ENCODE peak calls at places on chromosome 11, in five cellular contexts. One of them, this sample, is unnamed.

GRCh38 chr11:9132203-9132878 is 40.9 kb upstream of the SCUBE2 start:
- DNase-seq in left ventricle myocardium inferior: no peak
- DNase-seq in kidney: no peak
- DNase-seq in stomach: no peak
- DNase-seq in CD4-positive, alpha-beta memory T cell: no peak
- DNase-seq in this sample: no peak

GRCh38 chr11:105942951-105943350 is 79.1 kb downstream of the MSANTD4 start:
- DNase-seq in CD4-positive, alpha-beta memory T cell: no peak
- DNase-seq in left ventricle myocardium inferior: no peak
- DNase-seq in stomach: no peak
- DNase-seq in kidney: no peak
- DNase-seq in this sample: no peak

GRCh38 chr11:73760066-73760679 is 701 bp downstream of the RAB6A start:
- DNase-seq in stomach: peak; percentile 37
- DNase-seq in kidney: peak; percentile 87
- DNase-seq in left ventricle myocardium inferior: peak; percentile 50
- DNase-seq in CD4-positive, alpha-beta memory T cell: peak; percentile 6
- DNase-seq in this sample: peak; percentile 86

GRCh38 chr11:106304274-106304673 is 226.8 kb downstream of the AASDHPPT start:
- DNase-seq in kidney: no peak
- DNase-seq in CD4-positive, alpha-beta memory T cell: no peak
- DNase-seq in stomach: no peak
- DNase-seq in left ventricle myocardium inferior: no peak
- DNase-seq in this sample: no peak

GRCh38 chr11:5818245-5818865 is 9.6 kb downstream of the OR52N2 start:
- DNase-seq in stomach: no peak
- DNase-seq in kidney: no peak
- DNase-seq in left ventricle myocardium inferior: no peak
- DNase-seq in CD4-positive, alpha-beta memory T cell: no peak
- DNase-seq in this sample: no peak

GRCh38 chr11:67616431-67617242 is 9.9 kb downstream of the NDUFV1 start:
- DNase-seq in CD4-positive, alpha-beta memory T cell: no peak
- DNase-seq in kidney: no peak
- DNase-seq in stomach: no peak
- DNase-seq in left ventricle myocardium inferior: no peak
- DNase-seq in this sample: no peak

GRCh38 chr11:46513934-46514342 is 79.9 kb downstream of the AMBRA1 start:
- DNase-seq in kidney: peak; percentile 56
- DNase-seq in stomach: peak; percentile 52
- DNase-seq in left ventricle myocardium inferior: peak; percentile 47
- DNase-seq in CD4-positive, alpha-beta memory T cell: no peak
- DNase-seq in this sample: no peak

GRCh38 chr11:128900468-128900867 is 9.3 kb downstream of the KCNJ5 start:
- DNase-seq in kidney: peak; percentile 48
- DNase-seq in left ventricle myocardium inferior: no peak
- DNase-seq in stomach: peak; percentile 58
- DNase-seq in CD4-positive, alpha-beta memory T cell: no peak
- DNase-seq in this sample: no peak

GRCh38 chr11:46889689-46890475 is 28.5 kb downstream of the LRP4 start:
- DNase-seq in CD4-positive, alpha-beta memory T cell: peak; percentile 70
- DNase-seq in kidney: no peak
- DNase-seq in stomach: peak; percentile 81
- DNase-seq in left ventricle myocardium inferior: peak; percentile 19
- DNase-seq in this sample: no peak

GRCh38 chr11:33722579-33723234 is 13.5 kb downstream of the CD59 start:
- DNase-seq in stomach: no peak
- DNase-seq in left ventricle myocardium inferior: no peak
- DNase-seq in kidney: no peak
- DNase-seq in CD4-positive, alpha-beta memory T cell: no peak
- DNase-seq in this sample: peak; percentile 62

GRCh38 chr11:64356498-64357411 is 2.2 kb upstream of the RPS6KA4 start:
- DNase-seq in stomach: peak; percentile 57
- DNase-seq in left ventricle myocardium inferior: no peak
- DNase-seq in CD4-positive, alpha-beta memory T cell: no peak
- DNase-seq in kidney: peak; percentile 74
- DNase-seq in this sample: no peak

GRCh38 chr11:31535479-31535878 is 25.9 kb downstream of the ELP4 start:
- DNase-seq in stomach: no peak
- DNase-seq in CD4-positive, alpha-beta memory T cell: no peak
- DNase-seq in kidney: no peak
- DNase-seq in left ventricle myocardium inferior: no peak
- DNase-seq in this sample: no peak

GRCh38 chr11:108670381-108670930 is 5.6 kb downstream of the DDX10 start:
- DNase-seq in kidney: no peak
- DNase-seq in CD4-positive, alpha-beta memory T cell: no peak
- DNase-seq in stomach: no peak
- DNase-seq in left ventricle myocardium inferior: no peak
- DNase-seq in this sample: no peak

GRCh38 chr11:133052537-133052936 is 479.8 kb downstream of the OPCML start:
- DNase-seq in left ventricle myocardium inferior: peak; percentile 28
- DNase-seq in stomach: no peak
- DNase-seq in CD4-positive, alpha-beta memory T cell: no peak
- DNase-seq in kidney: no peak
- DNase-seq in this sample: no peak

GRCh38 chr11:65491163-65491465 is 7.7 kb upstream of the MALAT1 start:
- DNase-seq in CD4-positive, alpha-beta memory T cell: no peak
- DNase-seq in left ventricle myocardium inferior: peak; percentile 17
- DNase-seq in stomach: no peak
- DNase-seq in kidney: peak; percentile 68
- DNase-seq in this sample: no peak
- H3K4me1 ChIP-seq in CD4-positive, alpha-beta memory T cell: peaks cover 11% of the 10 kb centered on the region
- H3K4me1 ChIP-seq in left ventricle myocardium inferior: peaks cover 97% of the 10 kb centered on the region
- H3K4me1 ChIP-seq in stomach: peaks cover 100% of the 10 kb centered on the region
- H3K4me1 ChIP-seq in kidney: peaks cover 79% of the 10 kb centered on the region
- H3K4me1 ChIP-seq in this sample: peaks cover 99% of the 10 kb centered on the region

DNA sequence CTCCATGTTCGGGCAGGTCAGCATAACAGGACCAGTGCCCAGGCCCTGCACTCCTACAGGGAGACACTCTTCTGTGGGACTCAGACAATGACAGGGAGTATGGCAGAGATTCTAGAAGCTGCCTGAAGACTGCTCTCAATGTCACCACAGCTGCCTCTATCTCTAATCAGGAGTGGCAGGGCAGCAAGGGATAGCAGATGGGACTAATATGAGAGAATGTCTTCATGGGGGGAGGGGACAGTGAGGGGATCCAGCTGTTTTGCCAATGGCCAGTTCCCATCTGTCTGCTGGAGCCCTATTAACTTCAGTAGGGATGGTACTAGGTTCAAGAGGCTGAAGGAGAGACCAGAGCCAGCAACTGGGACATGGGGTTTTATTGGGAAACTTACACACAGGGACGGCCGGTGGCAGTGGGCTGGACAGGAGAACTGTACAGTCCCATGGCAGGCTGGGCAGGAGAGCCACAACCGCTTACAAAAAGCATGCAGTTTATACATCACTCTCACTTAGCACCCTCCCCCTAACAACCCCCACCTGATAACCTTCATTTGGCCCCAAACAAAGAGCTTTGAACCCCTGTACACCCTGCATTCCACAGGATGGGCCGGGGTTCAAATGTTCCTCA is 2.5 kb upstream of the CD82 start:
- DNase-seq in CD4-positive, alpha-beta memory T cell: no peak
- DNase-seq in stomach: no peak
- DNase-seq in kidney: no peak
- DNase-seq in left ventricle myocardium inferior: no peak
- DNase-seq in this sample: no peak
- H3K4me1 ChIP-seq in CD4-positive, alpha-beta memory T cell: peaks cover 37% of the 10 kb centered on the region
- H3K4me1 ChIP-seq in stomach: peaks cover 43% of the 10 kb centered on the region
- H3K4me1 ChIP-seq in kidney: peaks cover 8% of the 10 kb centered on the region
- H3K4me1 ChIP-seq in left ventricle myocardium inferior: peaks cover 45% of the 10 kb centered on the region
- H3K4me1 ChIP-seq in this sample: peaks cover 53% of the 10 kb centered on the region

DNA sequence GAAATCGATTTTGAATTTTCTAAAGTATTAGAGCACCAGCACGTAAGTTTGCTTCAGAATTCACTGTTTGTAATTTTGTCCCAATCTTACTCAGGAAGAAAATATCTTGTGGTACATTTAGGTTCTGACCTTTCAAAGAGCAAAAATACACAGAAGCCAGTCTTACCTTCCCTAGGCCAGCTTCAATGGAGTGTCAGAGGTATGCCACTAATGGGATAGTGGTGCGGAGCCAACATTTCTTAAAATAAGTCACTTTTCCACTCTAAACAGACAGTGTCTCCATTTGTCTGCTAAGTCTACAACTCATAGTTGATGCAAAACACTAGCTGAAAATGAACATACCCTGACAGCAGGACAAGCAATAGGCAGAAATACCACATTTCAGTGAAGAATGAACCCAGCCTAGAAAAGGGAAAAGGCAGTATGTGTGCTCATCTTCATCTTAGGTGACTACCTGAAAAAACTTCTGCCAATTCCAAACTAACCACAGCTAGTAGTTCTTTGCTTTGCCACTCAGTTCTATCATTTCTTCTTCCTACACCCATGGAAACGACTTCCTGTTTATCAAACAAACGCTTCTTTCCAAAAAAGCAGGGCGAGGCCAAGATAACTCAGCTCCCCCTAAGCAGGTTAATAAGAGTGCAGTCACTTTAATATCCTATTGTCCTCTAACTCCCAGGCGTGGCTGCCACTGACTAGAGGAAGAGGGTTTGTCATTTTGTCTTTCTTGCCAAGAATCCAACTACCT is 94.0 kb upstream of the APOA1 start:
- DNase-seq in stomach: no peak
- DNase-seq in kidney: no peak
- DNase-seq in CD4-positive, alpha-beta memory T cell: peak; percentile 80
- DNase-seq in left ventricle myocardium inferior: no peak
- DNase-seq in this sample: no peak
- H3K4me1 ChIP-seq in stomach: peaks cover 51% of the 10 kb centered on the region
- H3K4me1 ChIP-seq in kidney: peaks cover 8% of the 10 kb centered on the region
- H3K4me1 ChIP-seq in CD4-positive, alpha-beta memory T cell: peaks cover 79% of the 10 kb centered on the region
- H3K4me1 ChIP-seq in left ventricle myocardium inferior: peaks cover 63% of the 10 kb centered on the region
- H3K4me1 ChIP-seq in this sample: peaks cover 59% of the 10 kb centered on the region

GRCh38 chr11:16225623-16226022 is 130.7 kb downstream of the SOX6 start:
- DNase-seq in stomach: no peak
- DNase-seq in kidney: no peak
- DNase-seq in CD4-positive, alpha-beta memory T cell: no peak
- DNase-seq in left ventricle myocardium inferior: no peak
- DNase-seq in this sample: no peak
- H3K4me1 ChIP-seq in stomach: peaks cover 17% of the 10 kb centered on the region
- H3K4me1 ChIP-seq in kidney: peaks cover 7% of the 10 kb centered on the region
- H3K4me1 ChIP-seq in CD4-positive, alpha-beta memory T cell: no peaks in the 10 kb centered on the region
- H3K4me1 ChIP-seq in left ventricle myocardium inferior: peaks cover 19% of the 10 kb centered on the region
- H3K4me1 ChIP-seq in this sample: no peaks in the 10 kb centered on the region

DNA sequence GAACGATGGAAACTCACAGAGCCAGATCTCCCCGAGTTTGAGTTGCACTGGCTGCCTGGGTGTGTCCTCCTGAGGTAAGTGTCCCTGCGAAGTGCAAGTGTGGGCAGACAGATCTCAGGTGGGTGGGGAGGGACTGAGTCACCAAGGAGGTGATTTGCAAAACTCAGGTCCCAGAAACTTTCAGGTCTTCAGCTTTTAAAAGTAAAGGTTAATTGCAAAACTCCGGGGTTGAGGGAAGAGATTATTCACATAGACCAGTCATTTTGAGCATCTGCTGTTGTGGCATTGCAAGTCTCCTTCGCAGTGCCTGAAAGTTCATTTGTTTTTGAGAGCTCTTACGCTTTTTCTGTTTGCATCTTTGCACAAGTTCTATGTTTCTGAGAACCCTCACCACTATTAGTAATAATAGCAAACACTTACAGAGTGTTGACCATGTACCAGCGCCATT is 7.1 kb downstream of the CD44 start:
- DNase-seq in kidney: no peak
- DNase-seq in stomach: no peak
- DNase-seq in left ventricle myocardium inferior: no peak
- DNase-seq in CD4-positive, alpha-beta memory T cell: no peak
- DNase-seq in this sample: peak; percentile 67
- H3K4me1 ChIP-seq in kidney: no peaks in the 10 kb centered on the region
- H3K4me1 ChIP-seq in stomach: peaks cover 92% of the 10 kb centered on the region
- H3K4me1 ChIP-seq in left ventricle myocardium inferior: peaks cover 9% of the 10 kb centered on the region
- H3K4me1 ChIP-seq in CD4-positive, alpha-beta memory T cell: peaks cover 91% of the 10 kb centered on the region
- H3K4me1 ChIP-seq in this sample: peaks cover 34% of the 10 kb centered on the region

GRCh38 chr11:117220999-117221774 is 10.7 kb downstream of the PCSK7 start:
- DNase-seq in stomach: no peak
- DNase-seq in kidney: peak; percentile 32
- DNase-seq in CD4-positive, alpha-beta memory T cell: no peak
- DNase-seq in left ventricle myocardium inferior: no peak
- DNase-seq in this sample: no peak
- H3K4me1 ChIP-seq in stomach: peaks cover 97% of the 10 kb centered on the region
- H3K4me1 ChIP-seq in kidney: peaks cover 17% of the 10 kb centered on the region
- H3K4me1 ChIP-seq in CD4-positive, alpha-beta memory T cell: peaks cover 2% of the 10 kb centered on the region
- H3K4me1 ChIP-seq in left ventricle myocardium inferior: peaks cover 73% of the 10 kb centered on the region
- H3K4me1 ChIP-seq in this sample: peaks cover 20% of the 10 kb centered on the region

GRCh38 chr11:61769169-61769920 is 16.9 kb downstream of the MYRF start:
- DNase-seq in CD4-positive, alpha-beta memory T cell: no peak
- DNase-seq in kidney: no peak
- DNase-seq in stomach: peak; percentile 92
- DNase-seq in left ventricle myocardium inferior: no peak
- DNase-seq in this sample: no peak

GRCh38 chr11:61771995-61772455 is 19.6 kb downstream of the MYRF start:
- DNase-seq in kidney: no peak
- DNase-seq in CD4-positive, alpha-beta memory T cell: no peak
- DNase-seq in left ventricle myocardium inferior: no peak
- DNase-seq in stomach: no peak
- DNase-seq in this sample: no peak

GRCh38 chr11:61771195-61771894 is 18.9 kb downstream of the MYRF start:
- DNase-seq in CD4-positive, alpha-beta memory T cell: no peak
- DNase-seq in kidney: no peak
- DNase-seq in left ventricle myocardium inferior: no peak
- DNase-seq in stomach: no peak
- DNase-seq in this sample: no peak

GRCh38 chr11:61768376-61769076 is 16.1 kb downstream of the MYRF start:
- DNase-seq in kidney: no peak
- DNase-seq in stomach: peak; percentile 82
- DNase-seq in left ventricle myocardium inferior: no peak
- DNase-seq in CD4-positive, alpha-beta memory T cell: no peak
- DNase-seq in this sample: no peak

DNA sequence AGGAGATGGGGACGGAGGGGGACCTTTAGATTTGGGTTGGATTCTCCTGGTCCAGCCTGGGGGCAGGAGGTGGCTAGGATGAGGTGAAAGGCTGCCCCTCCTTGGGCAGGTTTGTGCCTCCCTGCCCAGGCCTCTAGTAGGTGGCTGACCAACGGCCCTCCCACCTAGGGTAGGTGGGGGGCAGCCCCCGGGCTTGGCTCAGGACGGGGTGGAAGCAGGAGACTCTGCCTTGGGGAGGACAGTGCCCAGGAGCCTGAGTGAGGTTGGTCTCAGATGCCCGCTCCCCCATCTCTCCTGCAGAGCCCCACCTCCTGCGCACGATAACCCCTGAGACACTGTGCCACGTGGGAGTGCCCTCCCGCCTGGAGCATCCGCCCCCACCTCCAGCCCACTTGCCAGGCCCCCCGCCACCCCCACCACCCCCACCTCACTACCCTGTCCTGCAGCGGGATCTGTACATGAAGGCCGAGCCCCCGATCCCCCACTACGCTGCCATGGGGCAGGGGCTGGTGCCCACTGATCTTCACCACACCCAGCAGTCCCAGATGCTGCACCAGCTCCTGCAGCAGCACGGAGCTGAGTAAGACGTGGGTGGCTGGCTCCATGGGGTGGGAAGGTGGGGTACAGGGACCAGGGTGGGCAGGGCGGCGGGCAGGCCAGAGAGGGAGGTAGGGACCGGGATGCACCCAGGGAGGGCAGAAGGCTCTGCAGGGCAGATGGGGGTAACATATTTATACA is 17.7 kb downstream of the MYRF start:
- DNase-seq in stomach: no peak
- DNase-seq in kidney: no peak
- DNase-seq in left ventricle myocardium inferior: no peak
- DNase-seq in CD4-positive, alpha-beta memory T cell: no peak
- DNase-seq in this sample: no peak
- H3K4me1 ChIP-seq in stomach: peaks cover 82% of the 10 kb centered on the region
- H3K4me1 ChIP-seq in kidney: no peaks in the 10 kb centered on the region
- H3K4me1 ChIP-seq in left ventricle myocardium inferior: peaks cover 6% of the 10 kb centered on the region
- H3K4me1 ChIP-seq in CD4-positive, alpha-beta memory T cell: peaks cover 8% of the 10 kb centered on the region
- H3K4me1 ChIP-seq in this sample: peaks cover 10% of the 10 kb centered on the region